ENCODE peak calls at places on chromosomes 4 and X, in four cellular contexts. S is K562, B is GM12878, J is HepG2. W is an unnamed sample.

GRCh38 chr4:111359602-111360001 is 736.7 kb upstream of the PITX2 start:
- DNase-seq in S (no peak), B (no peak), J (no peak), W (no peak)

GRCh38 chr4:154982187-154983047 is 201.3 kb downstream of the RBM46 start:
- DNase-seq in S (peak; percentile 7), B (peak; percentile 15), J (peak; percentile 32), W (peak; percentile 87)

GRCh38 chr4:146638801-146639351 is at the start of gene POU4F2:
- DNase-seq in S (no peak), B (no peak), J (no peak), W (peak; percentile 76)

GRCh38 chr4:2763511-2763967 is 7.4 kb upstream of the TNIP2 start:
- DNase-seq in S (no peak), B (no peak), J (no peak), W (peak; percentile 61)

GRCh38 chr4:61540944-61541343 is 340.8 kb downstream of the ADGRL3 start:
- DNase-seq in S (no peak), B (no peak), J (peak; percentile 66), W (peak; percentile 45)

GRCh38 chr4:7206856-7207567 is 14.7 kb downstream of the SORCS2 start:
- DNase-seq in S (peak; percentile 46), B (no peak), J (no peak), W (peak; percentile 46)

GRCh38 chr4:151324449-151325319 is 721 bp downstream of the SH3D19 start:
- DNase-seq in S (peak; percentile 15), B (no peak), J (peak; percentile 99), W (peak; percentile 73)

GRCh38 chr4:21413807-21414370 is 534.7 kb downstream of the KCNIP4 start:
- DNase-seq in S (no peak), B (no peak), J (no peak), W (no peak)

GRCh38 chr4:47933798-47934197 is 19.4 kb upstream of the NFXL1 start:
- DNase-seq in S (peak; percentile 18), B (no peak), J (peak; percentile 32), W (peak; percentile 63)

GRCh38 chr4:62399242-62399641 is 1199.1 kb downstream of the ADGRL3 start:
- DNase-seq in S (no peak), B (no peak), J (no peak), W (peak; percentile 8)

GRCh38 chrX:68930576-68931317 is 101.9 kb downstream of the EFNB1 start:
- DNase-seq in S (no peak), B (no peak), J (no peak), W (no peak)

GRCh38 chr4:95541889-95542607 is 6.7 kb downstream of the UNC5C start:
- DNase-seq in S (no peak), B (peak; percentile 64), J (no peak), W (no peak)

GRCh38 chrX:94751611-94752010 is 1077.6 kb downstream of the FAM133A start:
- DNase-seq in S (no peak), B (no peak), J (no peak), W (peak; percentile 18)

GRCh38 chr4:145260091-145260490 is 79.7 kb upstream of the OTUD4 start:
- DNase-seq in S (no peak), B (no peak), J (no peak), W (peak; percentile 74)

GRCh38 chr4:186037692-186038658 is 31.0 kb upstream of the TLR3 start:
- DNase-seq in S (peak; percentile 68), B (peak; percentile 36), J (peak; percentile 59), W (peak; percentile 83)

GRCh38 chr4:167713756-167714155 is 378.6 kb upstream of the ANXA10 start:
- DNase-seq in S (no peak), B (no peak), J (no peak), W (no peak)

GRCh38 chr4:84966382-84967291 is at the start of gene WDFY3:
- DNase-seq in S (peak; percentile 60), B (no peak), J (peak; percentile 58), W (peak; percentile 92)

GRCh38 chrX:106898462-106898861 is 4.7 kb downstream of the RIPPLY1 start:
- DNase-seq in S (peak; percentile 34), B (peak; percentile 16), J (peak; percentile 80), W (peak; percentile 67)

GRCh38 chr4:140213736-140214135 is 59.8 kb upstream of the MAML3 start:
- DNase-seq in S (no peak), B (no peak), J (no peak), W (no peak)

GRCh38 chr4:168796362-168797106 is 213.5 kb downstream of the CBR4 start:
- DNase-seq in S (no peak), B (no peak), J (peak; percentile 80), W (no peak)

GRCh38 chr4:147863808-147864472 is 132.1 kb downstream of the ARHGAP10 start:
- DNase-seq in S (no peak), B (no peak), J (no peak), W (no peak)

GRCh38 chrX:71103110-71103983 is 3.2 kb downstream of the CXorf65 start:
- DNase-seq in S (peak; percentile 83), B (no peak), J (no peak), W (peak; percentile 80)

GRCh38 chr4:110508827-110509446 is 33.0 kb downstream of the ENPEP start:
- DNase-seq in S (no peak), B (no peak), J (no peak), W (peak; percentile 44)

GRCh38 chr4:152680988-152681731 is 1.4 kb upstream of the TMEM154 start:
- DNase-seq in S (no peak), B (no peak), J (no peak), W (no peak)

GRCh38 chr4:147723316-147723715 is 8.6 kb upstream of the ARHGAP10 start:
- DNase-seq in S (no peak), B (no peak), J (peak; percentile 21), W (no peak)

GRCh38 chr4:87011340-87012034 is 76.7 kb downstream of the AFF1 start:
- DNase-seq in S (peak; percentile 28), B (no peak), J (no peak), W (peak; percentile 75)

GRCh38 chrX:100090931-100091330 is 319.1 kb downstream of the PCDH19 start:
- DNase-seq in S (no peak), B (no peak), J (no peak), W (no peak)

GRCh38 chrX:7215842-7216241 is 67.9 kb upstream of the PUDP start:
- DNase-seq in S (no peak), B (no peak), J (no peak), W (no peak)

GRCh38 chr4:136471051-136471450 is 1061.2 kb downstream of the PCDH18 start:
- DNase-seq in S (no peak), B (no peak), J (no peak), W (no peak)

GRCh38 chr4:184028571-184028996 is 123.5 kb downstream of the STOX2 start:
- DNase-seq in S (no peak), B (no peak), J (no peak), W (no peak)

GRCh38 chrX:55489315-55490009 is at the start of gene USP51:
- DNase-seq in S (peak; percentile 27), B (peak; percentile 16), J (no peak), W (peak; percentile 73)

GRCh38 chr4:48570646-48571220 is 80.7 kb downstream of the ZAR1 start:
- DNase-seq in S (no peak), B (no peak), J (no peak), W (no peak)

GRCh38 chrX:153765138-153766079 is 1.4 kb downstream of the PLXNB3 start:
- DNase-seq in S (peak; percentile 75), B (no peak), J (peak; percentile 33), W (no peak)

GRCh38 chrX:110851780-110852179 is 56.2 kb upstream of the CHRDL1 start:
- DNase-seq in S (peak; percentile 8), B (no peak), J (no peak), W (no peak)

GRCh38 chr4:5980436-5981155 is 37.6 kb downstream of the C4orf50 start:
- DNase-seq in S (no peak), B (no peak), J (no peak), W (no peak)
- TF ChIP-seq JUNB in S (no peak), B (no peak), J (no peak), W (no peak)

DNA sequence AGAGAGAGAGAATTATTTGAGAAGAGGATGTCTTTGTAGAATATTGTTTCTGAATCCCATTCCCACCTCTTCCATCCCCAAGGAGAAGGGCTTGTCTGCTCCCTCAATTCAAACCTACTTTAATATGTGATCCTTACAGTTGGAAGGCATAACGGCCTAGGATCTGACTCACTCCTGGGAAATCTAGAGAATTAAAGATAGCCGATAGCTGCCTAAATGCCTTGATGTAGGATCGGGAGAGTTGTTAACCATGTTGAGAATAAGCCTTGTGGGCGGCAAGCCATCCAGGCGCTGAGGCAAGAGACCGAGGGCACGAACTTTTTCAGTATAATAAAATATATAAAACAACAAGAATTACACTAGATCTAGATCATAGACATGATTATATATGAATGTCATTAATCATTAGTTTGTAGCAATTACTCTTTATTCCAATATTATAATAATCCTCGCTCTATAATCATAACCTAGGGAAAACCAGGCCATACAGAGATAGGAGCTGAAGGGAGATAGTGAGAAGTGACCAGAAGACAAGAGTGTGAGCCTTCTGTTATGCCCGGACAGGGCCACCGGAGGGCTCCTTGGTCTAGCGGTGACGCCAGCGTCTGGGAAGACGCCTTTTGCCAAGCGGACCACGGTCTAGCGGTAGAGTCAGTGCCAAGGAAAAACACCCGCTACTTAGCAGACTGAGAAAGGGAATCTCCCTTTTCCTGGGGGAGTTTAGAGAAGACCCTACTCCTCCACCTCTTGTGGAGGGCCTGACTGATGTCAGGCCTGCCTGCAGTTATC is 13.5 kb downstream of the EMCN start:
- DNase-seq in S (no peak), B (no peak), J (no peak), W (peak; percentile 35)
- H2AFZ ChIP-seq in S (no peak overlapping the region), B (no peak overlapping the region), J (no peak overlapping the region), W (no peak overlapping the region)

DNA sequence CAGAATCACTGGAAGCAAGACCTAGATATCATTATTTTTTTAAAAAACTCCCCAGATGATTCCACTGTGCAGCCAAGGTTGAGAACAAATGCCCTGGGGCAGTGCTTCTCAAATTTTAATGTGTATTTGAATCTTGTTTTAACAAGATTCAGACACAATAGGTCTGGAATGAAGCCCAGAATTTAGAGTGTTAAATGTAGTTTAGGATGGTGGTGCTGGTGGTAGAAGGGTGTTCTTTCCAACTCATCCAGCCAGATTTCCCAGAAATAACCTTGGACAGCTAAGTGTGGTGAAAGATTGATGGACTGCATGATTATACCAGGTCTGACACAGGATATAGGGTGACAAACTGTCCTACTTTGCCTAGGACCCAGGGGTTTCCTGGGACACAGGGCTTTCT is 120.1 kb upstream of the MED14 start:
- DNase-seq in S (no peak), B (no peak), J (no peak), W (no peak)
- TF ChIP-seq JUNB in S (no peak), B (no peak), J (no peak), W (no peak)

DNA sequence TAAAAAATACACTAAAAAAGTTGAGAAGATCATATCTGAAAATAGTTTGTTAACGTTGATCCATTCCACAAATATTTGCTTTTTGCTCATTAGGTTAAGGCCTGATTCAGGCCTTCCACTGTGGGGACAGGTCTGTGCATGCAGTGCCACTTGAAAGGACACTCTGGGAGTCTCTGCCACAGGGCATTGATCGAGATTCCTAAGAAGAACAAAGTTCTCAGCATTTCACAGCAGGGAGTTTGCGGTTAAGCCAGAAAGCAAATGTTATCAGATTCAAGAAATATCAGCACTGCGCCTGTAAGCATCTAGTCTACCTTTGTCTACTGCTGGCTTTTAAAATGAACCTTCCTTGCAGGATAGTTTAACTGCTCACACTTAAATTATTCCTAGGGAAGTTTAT is 62.2 kb upstream of the TNIP3 start:
- DNase-seq in S (no peak), B (no peak), J (no peak), W (peak; percentile 15)
- H2AFZ ChIP-seq in S (no peak overlapping the region), B (no peak overlapping the region), J (no peak overlapping the region), W (peak overlapping the region; percentile 84)

DNA sequence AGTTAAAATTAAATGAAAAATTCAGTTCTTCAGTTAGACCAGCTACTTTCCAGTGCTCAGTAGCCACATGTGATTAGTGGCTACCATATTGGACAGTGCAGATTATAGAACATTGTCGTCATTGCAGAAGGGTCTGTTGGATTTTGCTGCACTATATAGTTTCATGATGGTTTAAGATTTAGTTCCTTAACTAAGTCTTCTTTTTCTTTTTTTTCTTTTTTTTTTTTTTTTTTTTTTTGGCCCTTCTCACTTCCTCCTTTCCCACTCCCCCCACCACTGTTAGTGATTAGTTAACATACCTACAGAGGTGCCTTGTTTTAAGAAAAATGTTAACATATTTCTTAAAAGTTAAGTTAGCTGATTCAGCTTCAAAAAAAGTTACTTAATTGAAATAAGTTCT is 9.0 kb downstream of the RAB9A start:
- DNase-seq in S (no peak), B (no peak), J (no peak), W (no peak)
- TF ChIP-seq JUNB in S (no peak), B (no peak), J (no peak), W (no peak)